ENCODE peak calls at places on chromosome 19, in four cellular contexts. L is mesendoderm, W is H9, T is IMR-90. B is an unnamed sample.

GRCh38 chr19:40612831-40613668 is 11.9 kb downstream of the LTBP4 start:
- DNase-seq in L (peak), W (peak), T (no peak), B (no peak)

GRCh38 chr19:50772408-50773311 is 2.4 kb downstream of the GPR32 start:
- DNase-seq in L (no peak), W (no peak), T (peak), B (no peak)

GRCh38 chr19:9431475-9431874 is 3.9 kb downstream of the ZNF266 start:
- DNase-seq in L (peak), W (peak), T (peak), B (peak)

GRCh38 chr19:5154129-5154798 is 185.4 kb downstream of the KDM4B start:
- DNase-seq in L (peak), W (peak), T (no peak), B (peak)

GRCh38 chr19:19335408-19336158 is 15.0 kb downstream of the MAU2 start:
- DNase-seq in L (no peak), W (no peak), T (no peak), B (no peak)

GRCh38 chr19:10553943-10554381 is 10.3 kb downstream of the ATG4D start:
- DNase-seq in L (no peak), W (no peak), T (no peak), B (no peak)

GRCh38 chr19:46081928-46082727 is 41.3 kb upstream of the IGFL4 start:
- DNase-seq in L (peak), W (peak), T (peak), B (no peak)

GRCh38 chr19:46515879-46516350 is 20.2 kb upstream of the PNMA8B start:
- DNase-seq in L (peak), W (peak), T (peak), B (no peak)

GRCh38 chr19:57675881-57676280 is 5.9 kb upstream of the ZNF551 start:
- DNase-seq in L (no peak), W (no peak), T (no peak), B (no peak)

GRCh38 chr19:39254539-39255345 is 6.1 kb upstream of the IFNL4 start:
- DNase-seq in L (no peak), W (no peak), T (no peak), B (no peak)

GRCh38 chr19:28823338-28823961 is 389.5 kb downstream of the UQCRFS1 start:
- DNase-seq in L (peak), W (peak), T (no peak), B (no peak)

GRCh38 chr19:2534374-2535050 is 58.6 kb downstream of the GADD45B start:
- DNase-seq in L (peak), W (peak), T (no peak), B (no peak)

GRCh38 chr19:7292950-7293794 is 1.0 kb downstream of the INSR start:
- DNase-seq in L (peak), W (peak), T (no peak), B (peak)

GRCh38 chr19:13784731-13785452 is 10.4 kb upstream of the ZSWIM4 start:
- DNase-seq in L (peak), W (peak), T (peak), B (no peak)

GRCh38 chr19:2062770-2063169 is 11.7 kb upstream of the MKNK2 start:
- DNase-seq in L (no peak), W (no peak), T (no peak), B (no peak)

GRCh38 chr19:35346193-35347052 is 1.3 kb upstream of the FFAR1 start:
- DNase-seq in L (no peak), W (peak), T (no peak), B (peak)

GRCh38 chr19:39759457-39760184 is 19.0 kb upstream of the LEUTX start:
- DNase-seq in L (no peak), W (no peak), T (no peak), B (no peak)

GRCh38 chr19:7559102-7559501 is 23.6 kb downstream of the PNPLA6 start:
- DNase-seq in L (peak), W (no peak), T (no peak), B (no peak)

GRCh38 chr19:34345934-34346333 is 19.1 kb upstream of the GPI start:
- DNase-seq in L (peak), W (peak), T (peak), B (peak)

GRCh38 chr19:29325241-29325975 is 112.5 kb upstream of the UQCRFS1 start:
- DNase-seq in L (no peak), W (no peak), T (no peak), B (no peak)

GRCh38 chr19:43504426-43505185 is at the start of gene PHLDB3:
- DNase-seq in L (peak), W (peak), T (peak), B (no peak)

GRCh38 chr19:47663435-47663910 is 49.7 kb upstream of the EHD2 start:
- DNase-seq in L (no peak), W (no peak), T (peak), B (no peak)

GRCh38 chr19:46381346-46381745 is 32.0 kb downstream of the CCDC8 start:
- DNase-seq in L (no peak), W (no peak), T (no peak), B (no peak)

GRCh38 chr19:7492142-7493055 is 3.6 kb upstream of the PEX11G start:
- DNase-seq in L (no peak), W (no peak), T (no peak), B (no peak)

GRCh38 chr19:20359933-20360720 is 193.1 kb downstream of the ZNF486 start:
- DNase-seq in L (peak), W (peak), T (no peak), B (no peak)

GRCh38 chr19:46970815-46971214 is 48.8 kb upstream of the NPAS1 start:
- DNase-seq in L (no peak), W (no peak), T (peak), B (no peak)

GRCh38 chr19:14118165-14119051 is 846 bp upstream of the PRKACA start:
- DNase-seq in L (peak), W (no peak), T (peak), B (peak)

GRCh38 chr19:13074378-13074777 is 28.3 kb downstream of the LYL1 start:
- DNase-seq in L (no peak), W (no peak), T (no peak), B (no peak)

GRCh38 chr19:17429661-17430101 is 9.8 kb downstream of the MVB12A start:
- DNase-seq in L (no peak), W (no peak), T (no peak), B (no peak)

DNA sequence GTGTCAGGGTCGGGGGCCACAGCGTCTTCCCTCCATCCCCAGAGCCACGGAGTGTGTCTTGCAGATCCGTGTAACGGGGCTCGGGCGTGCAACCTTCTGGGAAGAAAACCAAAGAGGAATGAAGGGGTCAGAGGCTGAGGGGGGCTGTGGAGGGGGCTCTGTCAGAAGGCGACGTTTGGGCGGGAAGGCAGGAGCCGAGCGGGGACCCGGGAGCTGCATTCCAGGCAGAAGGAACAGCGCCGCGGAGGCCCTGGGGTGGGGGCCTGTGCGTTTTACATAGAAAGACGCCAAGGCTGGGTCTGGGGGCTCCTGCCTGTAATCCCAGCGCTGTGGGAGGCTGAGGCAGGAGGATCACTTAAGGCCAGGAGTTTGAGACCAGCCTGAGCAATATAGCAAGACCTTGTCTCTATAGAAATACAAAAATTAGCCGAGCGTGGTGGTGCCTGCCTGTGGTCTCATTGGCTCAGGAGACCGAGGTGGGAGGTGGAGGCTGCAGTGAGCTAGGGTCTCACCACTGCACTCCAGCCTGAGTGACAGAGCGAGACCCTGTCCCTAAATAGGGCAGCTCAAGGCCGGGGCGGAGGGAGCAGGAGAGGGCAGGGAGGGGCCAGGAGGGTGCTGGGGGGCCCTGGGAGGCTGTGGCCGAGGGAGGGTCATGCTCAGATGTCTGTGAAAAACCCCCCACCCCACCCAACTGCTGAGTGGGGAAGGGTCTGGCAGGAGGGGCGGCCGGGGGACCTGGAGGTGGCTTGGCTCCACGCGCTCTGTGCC is 27.9 kb downstream of the ARID3A start:
- DNase-seq in L (peak), W (peak), T (no peak), B (no peak)
- H4K8ac ChIP-seq in L (peak), W (no peak), T (no peak), B (peak)

GRCh38 chr19:6186435-6186834 is 51.0 kb downstream of the ACSBG2 start:
- DNase-seq in L (no peak), W (no peak), T (no peak), B (no peak)

GRCh38 chr19:6185825-6186193 is 50.3 kb downstream of the ACSBG2 start:
- DNase-seq in L (no peak), W (no peak), T (no peak), B (no peak)

GRCh38 chr19:6185093-6185824 is 49.8 kb downstream of the ACSBG2 start:
- DNase-seq in L (no peak), W (no peak), T (no peak), B (no peak)

GRCh38 chr19:6187374-6187773 is 51.9 kb downstream of the ACSBG2 start:
- DNase-seq in L (no peak), W (no peak), T (no peak), B (no peak)
- H3K56ac ChIP-seq in L (no peak), W (no peak), T (no peak), B (no peak)

GRCh38 chr19:16026131-16026530 is 50.2 kb upstream of the TPM4 start:
- DNase-seq in L (no peak), W (no peak), T (no peak), B (no peak)

GRCh38 chr19:16024266-16025107 is 51.8 kb upstream of the TPM4 start:
- DNase-seq in L (no peak), W (no peak), T (no peak), B (no peak)

GRCh38 chr19:16026756-16027155 is 49.5 kb upstream of the TPM4 start:
- DNase-seq in L (no peak), W (no peak), T (no peak), B (no peak)

GRCh38 chr19:16025108-16026101 is 50.9 kb upstream of the TPM4 start:
- DNase-seq in L (peak), W (peak), T (peak), B (no peak)

GRCh38 chr19:16027528-16027927 is 48.8 kb upstream of the TPM4 start:
- DNase-seq in L (no peak), W (no peak), T (no peak), B (no peak)
- H4K8ac ChIP-seq in L (no peak), W (no peak), T (no peak), B (no peak)

DNA sequence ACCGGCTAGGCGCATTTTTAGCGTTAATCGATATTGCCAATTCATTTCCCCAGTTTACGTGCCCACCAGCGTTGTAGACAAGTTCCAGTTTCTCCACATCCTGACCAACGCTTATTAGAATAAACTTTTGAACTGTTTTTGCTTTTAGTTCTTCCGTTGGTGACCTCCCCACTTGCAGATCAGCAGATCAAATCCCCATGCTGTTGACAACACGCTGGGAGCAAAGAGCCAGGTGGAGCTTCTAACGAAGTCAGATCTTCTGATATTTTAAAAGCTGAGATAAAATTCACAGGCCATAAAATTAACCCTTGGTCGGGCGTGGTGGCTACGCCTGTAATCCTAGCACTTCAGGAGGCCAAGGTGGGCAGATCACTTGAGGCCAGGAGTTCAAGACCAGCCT is 21.2 kb downstream of the RCN3 start:
- DNase-seq in L (no peak), W (no peak), T (no peak), B (no peak)
- H3K56ac ChIP-seq in L (no peak), W (no peak), T (no peak), B (no peak)

GRCh38 chr19:49340069-49340864 is 5.1 kb downstream of the CD37 start:
- DNase-seq in L (peak), W (peak), T (no peak), B (peak)

GRCh38 chr19:49338691-49339363 is 3.6 kb downstream of the CD37 start:
- DNase-seq in L (peak), W (peak), T (no peak), B (peak)

GRCh38 chr19:49340865-49341718 is 5.9 kb downstream of the CD37 start:
- DNase-seq in L (no peak), W (no peak), T (no peak), B (no peak)

GRCh38 chr19:49338023-49338677 is 2.9 kb downstream of the CD37 start:
- DNase-seq in L (peak), W (peak), T (no peak), B (no peak)

DNA sequence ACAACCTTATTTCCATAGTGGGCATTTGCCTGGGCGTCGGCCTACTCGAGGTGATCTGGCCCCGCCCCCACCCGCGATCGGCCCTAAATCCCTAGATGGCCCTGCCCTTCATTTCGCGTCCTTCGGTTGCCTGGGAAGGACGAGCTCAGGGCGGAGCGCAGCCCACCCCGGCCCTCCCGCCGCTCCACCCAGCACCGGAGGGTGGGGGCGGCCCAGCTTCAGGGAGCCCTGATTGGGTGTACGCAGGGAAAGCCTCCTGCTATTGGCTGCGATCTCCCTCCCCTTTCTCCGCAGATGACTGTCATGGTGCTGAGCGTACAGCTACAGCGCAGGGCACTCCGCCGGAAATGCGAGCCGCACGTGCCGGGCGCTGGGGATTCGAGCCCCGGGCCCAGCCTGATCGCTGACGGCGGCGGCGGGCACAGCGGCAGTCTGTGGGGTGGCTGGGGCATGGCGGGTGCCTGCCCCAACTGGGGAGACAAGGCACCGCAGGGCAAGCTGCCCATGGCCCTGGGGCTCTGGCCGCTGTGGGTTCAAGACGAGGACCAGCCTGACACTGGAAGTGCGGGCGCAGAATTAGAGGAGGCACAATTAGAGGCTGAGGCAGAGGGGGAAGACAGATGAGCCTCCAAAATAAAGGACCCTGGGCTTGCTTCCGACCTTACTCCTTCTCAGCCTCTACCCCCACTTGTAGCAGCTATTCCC is 4.3 kb downstream of the CD37 start:
- DNase-seq in L (peak), W (peak), T (peak), B (peak)
- H4K8ac ChIP-seq in L (no peak), W (no peak), T (no peak), B (no peak)

GRCh38 chr19:15184776-15185175 is 16.0 kb downstream of the NOTCH3 start:
- DNase-seq in L (no peak), W (no peak), T (no peak), B (no peak)
- H3K56ac ChIP-seq in L (no peak), W (no peak), T (no peak), B (no peak)

GRCh38 chr19:55146648-55147218 is 2.3 kb downstream of the TNNT1 start:
- DNase-seq in L (peak), W (peak), T (no peak), B (peak)
- H4K8ac ChIP-seq in L (no peak), W (no peak), T (no peak), B (no peak)

GRCh38 chr19:48833049-48833448 is 3.2 kb downstream of the HSD17B14 start:
- DNase-seq in L (peak), W (no peak), T (no peak), B (no peak)
- H3K56ac ChIP-seq in L (peak), W (no peak), T (no peak), B (no peak)